ENCODE peak calls at places on chromosomes 3 and 15, in four cellular contexts. C, R, D and M are unnamed samples.

GRCh38 chr15:68389041-68389930 is 42.7 kb downstream of the ITGA11 start:
- DNase-seq in D (no peak), C (peak), R (no peak), M (no peak)

GRCh38 chr3:28617821-28618220 is 269.2 kb upstream of the AZI2 start:
- DNase-seq in C (no peak), D (no peak), R (no peak), M (no peak)

GRCh38 chr3:189513281-189514151 is 117.7 kb upstream of the TP63 start:
- DNase-seq in C (no peak), R (no peak), D (peak), M (peak)

GRCh38 chr15:51935466-51936118 is 36.0 kb downstream of the LEO1 start:
- DNase-seq in C (no peak), D (no peak), R (no peak), M (no peak)

GRCh38 chr3:136957751-136958288 is at the start of gene IL20RB:
- DNase-seq in C (no peak), D (no peak), R (no peak), M (no peak)

GRCh38 chr15:52481915-52482314 is 46.8 kb downstream of the MYO5A start:
- DNase-seq in C (no peak), R (peak), D (no peak), M (no peak)

GRCh38 chr3:65927576-65927975 is 111.1 kb downstream of the MAGI1 start:
- DNase-seq in R (no peak), D (no peak), C (no peak), M (no peak)

GRCh38 chr3:97698691-97699090 is 65.9 kb upstream of the ARL6 start:
- DNase-seq in R (no peak), C (no peak), D (peak), M (no peak)

GRCh38 chr3:71423151-71423906 is 160.2 kb downstream of the FOXP1 start:
- DNase-seq in R (no peak), C (no peak), D (peak), M (no peak)

GRCh38 chr3:140206196-140207040 is 271.4 kb downstream of the CLSTN2 start:
- DNase-seq in D (no peak), C (no peak), R (peak), M (no peak)

GRCh38 chr3:52897130-52898109 is at the start of gene STIMATE:
- DNase-seq in R (peak), D (peak), C (peak), M (peak)

GRCh38 chr15:77525411-77525811 is 104.7 kb downstream of the HMG20A start:
- DNase-seq in C (no peak), R (no peak), D (no peak), M (no peak)

GRCh38 chr15:78222745-78223395 is 11.5 kb downstream of the ACSBG1 start:
- DNase-seq in C (no peak), R (no peak), D (no peak), M (no peak)

GRCh38 chr3:47324278-47324865 is 41.6 kb downstream of the KLHL18 start:
- DNase-seq in R (peak), C (no peak), D (peak), M (no peak)

GRCh38 chr3:69433938-69434263 is 48.0 kb upstream of the FRMD4B start:
- DNase-seq in R (no peak), D (no peak), C (no peak), M (no peak)

GRCh38 chr3:145620486-145620885 is 540.5 kb downstream of the PLOD2 start:
- DNase-seq in C (no peak), D (no peak), R (no peak), M (no peak)

GRCh38 chr3:46930945-46931403 is 45.6 kb downstream of the CCDC12 start:
- DNase-seq in R (no peak), D (no peak), C (no peak), M (no peak)

GRCh38 chr3:21913791-21914190 is 162.8 kb upstream of the ZNF385D start:
- DNase-seq in R (peak), D (no peak), C (no peak), M (no peak)

DNA sequence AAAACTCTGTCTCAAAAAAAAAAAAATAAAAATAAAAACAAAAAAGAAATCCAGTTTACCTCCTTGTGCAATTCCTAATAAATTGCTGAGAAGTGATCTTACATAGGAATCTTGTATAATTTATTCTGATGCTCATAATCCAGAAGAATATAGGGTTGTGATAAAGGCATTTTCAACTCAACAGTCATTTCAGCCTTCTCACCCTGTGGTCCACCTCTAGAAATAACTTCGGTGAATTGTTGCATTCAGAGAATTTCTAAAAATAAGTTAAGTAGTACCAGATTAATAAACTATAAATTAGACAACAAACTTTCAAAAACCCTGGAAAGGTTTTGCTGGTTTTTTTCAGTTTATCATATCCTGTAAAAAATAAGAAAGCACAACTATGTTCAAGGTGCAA is 20.2 kb downstream of the RAF1 start:
- DNase-seq in D (no peak), C (no peak), R (no peak), M (no peak)
- H3K27ac ChIP-seq in D (no peak), C (peak), R (peak), M (no peak)

GRCh38 chr15:69466733-69467132 is 14.1 kb downstream of the RPLP1 start:
- DNase-seq in C (no peak), R (no peak), D (no peak), M (no peak)

GRCh38 chr15:69465253-69465652 is 12.6 kb downstream of the RPLP1 start:
- DNase-seq in C (no peak), D (no peak), R (no peak), M (no peak)

GRCh38 chr15:69468241-69469121 is 15.9 kb downstream of the RPLP1 start:
- DNase-seq in C (no peak), R (peak), D (peak), M (no peak)

GRCh38 chr15:69469467-69470191 is 17.0 kb downstream of the RPLP1 start:
- DNase-seq in C (no peak), D (no peak), R (peak), M (no peak)

GRCh38 chr15:69467636-69468035 is 15.0 kb downstream of the RPLP1 start:
- DNase-seq in D (peak), R (no peak), C (no peak), M (no peak)
- H3K27ac ChIP-seq in D (peak), R (no peak), C (no peak), M (no peak)

DNA sequence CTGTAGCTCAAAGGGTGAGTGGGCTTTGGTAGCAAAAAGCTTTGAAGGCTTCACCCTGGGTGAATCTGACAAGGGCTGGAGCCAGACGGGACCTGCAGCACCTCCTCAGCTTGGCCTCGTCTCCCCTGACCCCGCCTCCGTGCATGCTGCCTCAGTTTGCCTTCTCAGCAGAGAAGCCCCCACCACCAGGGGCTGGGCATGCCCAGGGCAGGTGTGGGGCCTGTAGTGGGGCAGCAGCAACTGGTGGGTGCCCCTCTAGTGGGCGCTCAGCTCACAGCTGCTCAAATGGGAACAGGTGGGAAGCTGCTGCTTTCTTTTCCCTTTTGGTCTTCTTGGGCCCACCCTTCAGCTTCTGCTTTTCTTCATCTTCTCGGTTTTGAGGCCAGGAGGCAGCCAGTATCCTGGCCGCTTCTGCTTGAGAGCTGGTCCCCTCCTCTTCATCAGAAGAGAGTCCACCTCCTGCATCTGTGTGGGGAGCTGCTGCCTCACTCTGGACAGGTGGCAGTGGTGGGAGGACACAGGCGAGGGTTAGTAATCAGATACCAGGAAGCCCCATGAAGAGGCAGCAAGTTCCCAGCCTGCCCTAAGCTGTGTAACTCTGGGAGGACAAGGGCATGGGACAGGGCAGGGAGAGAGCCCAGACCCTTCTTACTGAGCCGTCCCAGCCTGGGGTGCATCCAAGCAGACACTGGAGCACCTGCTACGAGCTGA is 21.0 kb downstream of the TMEM43 start:
- DNase-seq in D (no peak), C (peak), R (no peak), M (no peak)
- H3K27ac ChIP-seq in D (no peak), C (peak), R (peak), M (peak)

DNA sequence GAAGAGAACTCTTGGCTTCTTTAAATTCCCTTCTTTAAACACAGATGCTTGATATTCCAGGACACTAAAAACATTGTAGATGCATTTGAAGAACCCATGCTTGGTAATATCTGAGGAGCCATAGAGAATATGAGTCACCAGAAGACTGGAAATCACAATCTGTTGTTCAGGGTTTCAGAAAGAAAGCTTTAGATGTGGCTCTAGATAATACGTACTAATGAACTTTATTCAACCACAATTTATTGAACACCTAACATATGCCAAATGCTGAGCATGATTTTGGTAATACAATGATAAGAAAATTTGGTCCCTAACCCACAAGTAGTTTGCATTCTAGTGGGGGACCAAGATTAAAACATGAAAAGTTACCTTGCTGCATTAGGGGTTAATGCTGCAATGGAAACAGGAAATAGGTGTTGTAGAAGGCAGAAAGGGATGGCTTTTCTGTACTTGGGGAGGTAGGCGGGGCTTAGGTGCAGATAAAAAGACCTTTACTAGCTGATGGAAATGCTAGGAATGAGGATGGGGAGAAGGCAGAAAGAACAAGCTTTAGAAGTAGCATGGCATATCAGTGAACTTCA is 11.6 kb upstream of the PLD1 start:
- DNase-seq in D (no peak), R (no peak), C (no peak), M (no peak)
- H3K27ac ChIP-seq in D (no peak), R (no peak), C (no peak), M (no peak)

GRCh38 chr3:107430214-107431047 is 53.2 kb downstream of the CCDC54 start:
- DNase-seq in D (no peak), R (peak), C (no peak), M (peak)

GRCh38 chr3:107431048-107431297 is 53.7 kb downstream of the CCDC54 start:
- DNase-seq in D (peak), C (no peak), R (no peak), M (no peak)

GRCh38 chr3:107432013-107432515 is 54.8 kb downstream of the CCDC54 start:
- DNase-seq in C (no peak), D (peak), R (no peak), M (no peak)

GRCh38 chr3:107432646-107433045 is 55.4 kb downstream of the CCDC54 start:
- DNase-seq in R (no peak), C (no peak), D (no peak), M (no peak)

DNA sequence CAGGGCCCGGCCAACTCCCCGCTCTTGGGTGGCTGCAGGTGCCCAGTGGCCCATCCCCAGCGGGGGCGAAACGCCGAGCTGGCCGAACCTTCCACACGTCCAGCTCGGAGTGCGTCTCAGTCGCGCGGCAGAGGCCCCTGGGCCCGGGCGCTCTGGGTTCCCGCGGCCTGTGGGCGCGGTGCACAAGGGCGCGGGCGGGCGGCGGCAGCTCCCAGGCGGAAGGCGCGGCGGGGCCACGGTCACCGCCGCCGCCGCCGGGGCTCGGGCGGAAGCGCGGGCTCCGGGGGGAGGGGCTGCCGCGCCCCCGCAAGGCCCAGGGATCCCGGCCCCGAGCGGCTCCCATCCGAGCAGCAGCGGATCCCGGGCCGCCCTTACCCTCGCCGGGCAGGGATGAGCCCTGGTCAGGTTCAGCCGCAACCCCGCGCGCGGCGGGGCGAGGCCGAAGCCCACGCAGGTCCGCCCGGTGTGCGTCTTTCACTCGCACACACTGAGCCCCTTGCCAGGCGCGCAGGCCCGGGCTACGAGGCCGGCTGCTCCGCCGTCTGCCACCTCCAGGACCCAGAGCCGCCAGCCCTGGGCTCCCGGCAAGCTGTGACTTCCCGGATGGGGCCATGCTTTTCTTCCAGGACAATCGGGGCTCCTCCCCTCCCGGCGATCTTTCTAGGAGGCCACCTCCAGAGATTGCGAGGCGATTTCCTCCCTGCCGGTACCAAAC is 54.2 kb downstream of the CCDC54 start:
- DNase-seq in C (peak), D (peak), R (peak), M (peak)
- H3K27ac ChIP-seq in C (peak), D (peak), R (peak), M (peak)

DNA sequence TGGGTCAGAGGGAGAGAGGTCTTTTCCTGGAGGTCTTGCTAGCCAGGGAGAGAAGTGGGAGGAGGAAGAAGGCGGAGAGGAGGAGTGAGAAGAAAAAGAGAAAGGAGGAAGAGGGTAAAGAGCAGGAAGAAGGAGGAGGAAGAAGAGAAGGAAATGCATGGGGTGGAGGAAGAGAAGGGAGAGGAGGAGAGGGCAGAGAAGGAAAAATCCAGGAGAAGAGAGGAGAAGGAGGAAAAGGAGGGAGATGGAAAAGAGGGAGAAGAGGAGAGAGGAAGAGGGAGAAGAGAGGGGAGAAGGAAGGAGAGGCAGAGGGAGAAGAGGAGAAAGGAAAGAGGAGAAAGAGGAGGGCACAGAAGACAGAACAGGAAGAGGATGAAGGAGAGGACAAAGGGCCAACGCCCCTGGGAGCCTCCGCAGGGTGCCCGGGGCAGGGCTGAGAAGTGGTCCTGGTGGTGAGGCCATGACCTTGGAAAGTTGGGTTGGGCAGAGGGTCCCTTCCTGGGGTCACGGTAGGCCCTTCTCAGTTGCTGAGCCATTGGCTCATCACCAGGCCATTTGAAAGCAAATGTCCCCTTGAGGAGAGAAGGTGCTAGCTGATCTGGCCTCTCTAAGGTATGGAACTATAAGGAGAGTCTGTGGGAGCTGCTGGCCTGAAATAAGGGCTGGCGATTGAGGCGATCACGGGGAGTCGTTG is 1.2 kb upstream of the SEMA3F start:
- DNase-seq in D (no peak), R (no peak), C (no peak), M (no peak)
- H3K27ac ChIP-seq in D (no peak), R (no peak), C (no peak), M (no peak)

DNA sequence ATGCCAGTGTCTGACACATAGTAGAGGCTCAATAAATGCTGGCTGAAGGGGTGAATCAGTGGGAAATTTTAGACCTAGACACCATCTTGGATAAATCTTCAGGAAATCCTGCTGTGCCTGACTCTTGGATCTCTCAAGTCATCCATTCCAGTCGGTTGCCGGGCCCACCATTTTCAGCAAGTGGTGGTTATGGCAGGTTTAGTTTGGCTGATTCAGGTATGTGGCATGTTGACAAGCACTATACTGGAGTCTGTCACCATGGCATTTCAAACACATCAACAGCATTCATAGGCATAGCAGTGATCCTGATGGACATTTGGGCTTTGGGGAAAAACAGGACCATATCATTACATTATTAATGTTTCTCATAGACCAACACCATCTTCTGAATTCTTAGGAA is 25.7 kb upstream of the APH1B start:
- DNase-seq in R (no peak), D (no peak), C (no peak), M (no peak)
- H3K27ac ChIP-seq in R (peak), D (no peak), C (no peak), M (no peak)

DNA sequence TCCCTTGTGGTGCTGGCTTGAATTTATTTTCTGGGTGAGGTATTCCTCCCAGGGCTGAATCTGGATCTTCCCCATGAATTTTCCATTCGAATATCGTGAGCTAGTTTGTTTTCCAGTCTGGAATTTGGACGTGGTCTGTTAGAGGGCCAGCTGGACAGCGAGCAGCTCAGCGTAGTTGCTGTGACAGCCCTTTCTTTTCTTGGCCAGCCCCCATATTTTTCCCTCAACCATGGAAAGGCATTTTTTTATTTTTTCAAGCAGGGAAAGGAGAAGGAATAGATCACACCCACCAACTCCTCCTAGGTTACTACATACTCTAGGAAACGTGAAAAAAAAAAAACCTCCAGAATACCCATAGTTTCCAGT is 152.0 kb downstream of the KLHL25 start:
- DNase-seq in D (no peak), R (no peak), C (peak), M (no peak)
- H3K27ac ChIP-seq in D (peak), R (no peak), C (peak), M (peak)

DNA sequence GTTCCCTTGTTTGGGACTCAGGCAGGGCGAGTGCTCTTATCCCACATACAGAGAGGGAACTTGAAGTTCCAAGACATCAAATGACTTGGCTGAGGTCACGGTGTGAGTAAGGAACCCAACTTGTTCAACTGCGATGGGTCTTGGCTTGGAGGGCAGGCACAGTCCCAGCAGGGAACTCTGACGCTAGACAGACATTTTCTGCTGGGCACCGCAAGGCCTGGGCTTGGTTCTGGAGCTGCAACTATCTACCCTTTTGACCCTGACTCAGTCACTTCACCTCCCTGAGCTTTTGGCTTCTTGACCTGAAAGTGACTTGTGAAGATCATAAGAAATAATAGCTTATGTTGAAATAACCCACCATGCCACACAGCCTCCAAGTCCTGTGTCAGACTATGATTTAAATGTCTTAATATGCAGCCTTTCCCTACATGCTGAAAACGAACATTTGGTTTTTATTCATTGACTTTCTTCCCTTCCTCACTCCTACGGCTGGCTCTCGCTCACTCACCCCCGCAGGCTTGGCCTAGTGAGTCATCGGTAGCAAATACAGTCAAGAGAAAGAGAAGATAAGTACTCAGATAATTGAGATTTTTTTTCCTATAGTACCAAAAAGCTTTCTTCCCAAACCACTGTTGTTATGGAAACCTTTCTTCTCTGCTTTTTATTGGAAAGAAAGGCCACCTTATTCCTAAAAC is 178.5 kb downstream of the ATP10A start:
- DNase-seq in D (no peak), R (peak), C (peak), M (peak)
- H3K27ac ChIP-seq in D (no peak), R (no peak), C (peak), M (peak)